ENCODE peak calls at places on chromosomes 7 and 10, in five cellular contexts. R, Y, G, K and A are unnamed samples.

GRCh38 chr10:96585726-96586418 is 940 bp downstream of the TM9SF3 start:
- DNase-seq in R (no peak), Y (no peak), G (no peak), K (peak; percentile 7), A (peak; percentile 78)

GRCh38 chr10:88156341-88156740 is 292.9 kb downstream of the PTEN start:
- DNase-seq in R (no peak), Y (no peak), G (no peak), K (peak; percentile 92), A (no peak)

GRCh38 chr7:106392144-106392543 is 107.4 kb upstream of the NAMPT start:
- DNase-seq in R (no peak), Y (no peak), G (no peak), K (no peak), A (no peak)

GRCh38 chr10:69635428-69636272 is 5.6 kb downstream of the FAM241B start:
- DNase-seq in R (no peak), Y (no peak), G (no peak), K (no peak), A (no peak)

GRCh38 chr7:12738665-12739064 is 51.2 kb downstream of the ARL4A start:
- DNase-seq in R (no peak), Y (no peak), G (no peak), K (no peak), A (no peak)

GRCh38 chr7:75966209-75966961 is 28.0 kb downstream of the TMEM120A start:
- DNase-seq in R (no peak), Y (no peak), G (peak; percentile 50), K (no peak), A (no peak)

GRCh38 chr7:44072364-44073231 is 7.2 kb upstream of the PGAM2 start:
- DNase-seq in R (peak; percentile 48), Y (no peak), G (peak; percentile 67), K (peak; percentile 84), A (peak; percentile 71)

GRCh38 chr10:103856497-103857175 is 1.3 kb upstream of the SH3PXD2A start:
- DNase-seq in R (no peak), Y (no peak), G (no peak), K (no peak), A (no peak)

GRCh38 chr10:27783660-27784059 is 38.0 kb upstream of the MKX start:
- DNase-seq in R (peak; percentile 81), Y (no peak), G (peak; percentile 30), K (peak; percentile 62), A (no peak)